ENCODE peak calls at places on chromosome 11, in four cellular contexts. Q, B, O and J are unnamed samples.
A peak's percentile ranks its signal among the peaks of the same experiment; 100 is the strongest.

GRCh38 chr11:101960231-101960630 is 43.9 kb upstream of the ANGPTL5 start:
- DNase-seq in Q (no peak), B (no peak), O (no peak), J (no peak)

GRCh38 chr11:65606876-65607613 is 7.0 kb downstream of the MAP3K11 start:
- DNase-seq in Q (peak; percentile 88), B (no peak), O (no peak), J (peak; percentile 37)

GRCh38 chr11:10538924-10539323 is 2.1 kb downstream of the RNF141 start:
- DNase-seq in Q (no peak), B (no peak), O (no peak), J (no peak)

GRCh38 chr11:34755671-34756070 is 134.8 kb downstream of the EHF start:
- DNase-seq in Q (no peak), B (no peak), O (no peak), J (no peak)

GRCh38 chr11:95671768-95672167 is 117.8 kb downstream of the FAM76B start:
- DNase-seq in Q (no peak), B (no peak), O (no peak), J (no peak)

GRCh38 chr11:91653091-91653754 is 571.4 kb upstream of the FAT3 start:
- DNase-seq in Q (no peak), B (no peak), O (no peak), J (no peak)

GRCh38 chr11:15815246-15816209 is 540.8 kb downstream of the SOX6 start:
- DNase-seq in Q (no peak), B (no peak), O (no peak), J (no peak)

GRCh38 chr11:83521647-83522596 is 235.8 kb upstream of the CCDC90B start:
- DNase-seq in Q (no peak), B (peak; percentile 15), O (no peak), J (peak; percentile 10)

GRCh38 chr11:47572715-47573255 is 6.0 kb downstream of the KBTBD4 start:
- DNase-seq in Q (peak; percentile 15), B (no peak), O (no peak), J (no peak)

GRCh38 chr11:6418958-6419611 is at the start of gene APBB1:
- DNase-seq in Q (peak; percentile 92), B (no peak), O (no peak), J (peak; percentile 86)

GRCh38 chr11:72238040-72238450 is 5.9 kb downstream of the PHOX2A start:
- DNase-seq in Q (peak; percentile 77), B (peak; percentile 47), O (no peak), J (peak; percentile 85)

GRCh38 chr11:16226245-16226644 is 130.1 kb downstream of the SOX6 start:
- DNase-seq in Q (no peak), B (peak; percentile 56), O (no peak), J (no peak)

GRCh38 chr11:88631497-88631896 is 294.0 kb upstream of the CTSC start:
- DNase-seq in Q (no peak), B (no peak), O (no peak), J (no peak)

GRCh38 chr11:7347611-7348431 is 96.1 kb downstream of the SYT9 start:
- DNase-seq in Q (no peak), B (no peak), O (no peak), J (no peak)

GRCh38 chr11:116117326-116118137 is 613.3 kb upstream of the CADM1 start:
- DNase-seq in Q (no peak), B (no peak), O (no peak), J (no peak)

GRCh38 chr11:118641463-118642019 is 34.1 kb downstream of the PHLDB1 start:
- DNase-seq in Q (no peak), B (no peak), O (no peak), J (no peak)

GRCh38 chr11:61280883-61281580 is 14.1 kb downstream of the VWCE start:
- DNase-seq in Q (peak; percentile 9), B (no peak), O (no peak), J (no peak)

GRCh38 chr11:73795925-73796632 is 8.4 kb downstream of the MRPL48 start:
- DNase-seq in Q (no peak), B (no peak), O (no peak), J (no peak)

GRCh38 chr11:36300651-36301050 is 4.6 kb downstream of the PRR5L start:
- DNase-seq in Q (no peak), B (no peak), O (no peak), J (no peak)

GRCh38 chr11:101765932-101766331 is 148.9 kb upstream of the CEP126 start:
- DNase-seq in Q (no peak), B (no peak), O (no peak), J (no peak)

GRCh38 chr11:67119577-67120391 is 721 bp downstream of the KDM2A start:
- DNase-seq in Q (no peak), B (no peak), O (no peak), J (peak; percentile 25)

GRCh38 chr11:22555901-22556300 is 69.7 kb downstream of the FANCF start:
- DNase-seq in Q (no peak), B (no peak), O (no peak), J (no peak)

GRCh38 chr11:34050536-34050935 is 995 bp upstream of the CAPRIN1 start:
- DNase-seq in Q (no peak), B (no peak), O (no peak), J (no peak)

GRCh38 chr11:33835143-33835878 is 56.6 kb downstream of the LMO2 start:
- DNase-seq in Q (no peak), B (peak; percentile 33), O (peak; percentile 3), J (no peak)

GRCh38 chr11:788009-788640 is 1.8 kb downstream of the CEND1 start:
- DNase-seq in Q (no peak), B (no peak), O (no peak), J (no peak)

GRCh38 chr11:93169950-93170561 is 27.7 kb downstream of the SLC36A4 start:
- DNase-seq in Q (no peak), B (peak; percentile 24), O (no peak), J (no peak)

GRCh38 chr11:10351768-10352641 is 47.1 kb downstream of the ADM start:
- DNase-seq in Q (no peak), B (peak; percentile 89), O (no peak), J (peak; percentile 26)

GRCh38 chr11:44539971-44540370 is 25.5 kb upstream of the CD82 start:
- DNase-seq in Q (no peak), B (no peak), O (no peak), J (no peak)

GRCh38 chr11:133821776-133822175 is 23.5 kb downstream of the SPATA19 start:
- DNase-seq in Q (peak; percentile 53), B (peak; percentile 48), O (no peak), J (peak; percentile 79)

GRCh38 chr11:73270089-73270854 is 1.9 kb upstream of the P2RY6 start:
- DNase-seq in Q (no peak), B (no peak), O (no peak), J (no peak)

GRCh38 chr11:108037636-108038035 is 28.9 kb downstream of the CUL5 start:
- DNase-seq in Q (no peak), B (no peak), O (no peak), J (no peak)

GRCh38 chr11:69301033-69301490 is 7.1 kb downstream of the MYEOV start:
- DNase-seq in Q (no peak), B (no peak), O (no peak), J (no peak)
- TF ChIP-seq FOXM1 in Q (no peak), B (no peak), O (no peak), J (no peak)

GRCh38 chr11:14347991-14348390 is 11.0 kb downstream of the RRAS2 start:
- DNase-seq in Q (no peak), B (no peak), O (no peak), J (no peak)

GRCh38 chr11:14347494-14347893 is 11.5 kb downstream of the RRAS2 start:
- DNase-seq in Q (no peak), B (no peak), O (no peak), J (no peak)

GRCh38 chr11:14350716-14351238 is 8.2 kb downstream of the RRAS2 start:
- DNase-seq in Q (no peak), B (no peak), O (no peak), J (no peak)

GRCh38 chr11:14346303-14346702 is 12.7 kb downstream of the RRAS2 start:
- DNase-seq in Q (no peak), B (no peak), O (no peak), J (no peak)

DNA sequence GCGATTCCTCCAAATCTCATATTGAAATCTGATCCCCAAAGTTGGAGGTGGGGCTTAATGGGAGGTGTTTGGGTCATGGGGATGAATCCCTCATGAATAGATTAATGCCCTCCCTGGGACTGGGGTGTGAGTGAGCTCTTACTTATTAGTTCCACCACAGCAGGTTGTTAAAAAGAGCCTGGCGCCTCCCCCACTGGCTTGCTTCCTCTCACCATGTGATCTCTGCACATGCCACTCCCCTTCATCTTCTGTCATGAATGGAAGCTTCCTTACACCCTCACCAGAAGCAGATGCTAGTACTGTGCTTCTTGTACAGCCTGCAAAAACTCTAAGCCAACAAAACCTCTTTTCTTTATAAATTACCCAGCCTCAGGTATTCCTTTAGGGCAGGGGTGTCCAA is 8.8 kb downstream of the RRAS2 start:
- DNase-seq in Q (no peak), B (no peak), O (no peak), J (no peak)
- TF ChIP-seq TARDBP in Q (no peak), B (no peak), O (no peak), J (no peak)

DNA sequence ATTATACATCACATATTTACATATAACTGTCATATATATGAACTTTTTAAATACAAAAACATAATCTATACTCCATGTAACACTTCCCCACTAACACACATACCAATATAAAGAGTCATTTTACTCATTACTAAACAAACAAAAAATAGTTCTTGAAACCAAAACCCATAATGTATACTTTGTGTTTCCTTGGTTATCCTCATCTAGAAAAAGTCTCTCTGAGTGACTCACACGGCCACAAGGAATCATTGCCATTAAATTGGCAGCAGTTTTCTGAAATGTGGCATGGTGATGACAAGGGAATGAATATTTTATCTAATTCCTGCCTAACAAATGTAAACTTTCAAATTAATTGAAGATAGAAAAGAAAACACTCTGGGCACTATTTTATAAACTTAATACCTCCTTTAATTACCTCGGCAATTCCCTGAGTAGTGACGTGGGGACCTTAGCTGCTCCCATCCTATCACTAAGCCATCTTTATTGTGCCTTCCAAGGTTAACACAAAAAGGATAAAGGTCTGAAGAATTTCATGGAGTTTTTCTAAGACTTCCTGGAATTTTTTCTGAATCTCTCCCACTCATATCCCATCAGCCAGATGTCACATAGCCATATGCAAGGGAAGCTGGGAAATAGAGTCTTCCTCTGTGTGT is 857.1 kb upstream of the TENM4 start:
- DNase-seq in Q (no peak), B (no peak), O (no peak), J (no peak)
- TF ChIP-seq BHLHE40 in Q (no peak), B (no peak), O (no peak), J (no peak)

GRCh38 chr11:78958444-78958843 is 383.8 kb upstream of the NARS2 start:
- DNase-seq in Q (no peak), B (no peak), O (no peak), J (no peak)

GRCh38 chr11:78961186-78961782 is 386.6 kb upstream of the NARS2 start:
- DNase-seq in Q (peak; percentile 21), B (no peak), O (no peak), J (no peak)

GRCh38 chr11:78967811-78968210 is 393.1 kb upstream of the NARS2 start:
- DNase-seq in Q (no peak), B (no peak), O (no peak), J (no peak)

GRCh38 chr11:78957481-78958245 is 383.0 kb upstream of the NARS2 start:
- DNase-seq in Q (no peak), B (no peak), O (no peak), J (no peak)

GRCh38 chr11:78961938-78962701 is 387.5 kb upstream of the NARS2 start:
- DNase-seq in Q (peak; percentile 48), B (no peak), O (no peak), J (no peak)
- TF ChIP-seq FOXM1 in Q (no peak), B (no peak), O (no peak), J (no peak)